ENCODE peak calls at places on chromosome 17, in four cellular contexts. V is skeletal muscle cell; D is activated CD4-positive, alpha-beta T cell treated with anti-CD3 and anti-CD28 coated beads, Interleukin-2, amount 50 U/mL, for 1 hour; X is progenitor cell of endocrine pancreas. G is an unnamed sample.

GRCh38 chr17:37064956-37065355 is 116.2 kb downstream of the AATF start:
- DNase-seq in D (no peak), V (no peak), X (no peak), G (no peak)

GRCh38 chr17:27549251-27549919 is 81.6 kb upstream of the LGALS9 start:
- DNase-seq in X (no peak), D (no peak), V (no peak), G (peak; percentile 62)

GRCh38 chr17:43766413-43767052 is 7.9 kb upstream of the SOST start:
- DNase-seq in V (no peak), X (no peak), D (peak; percentile 58), G (no peak)

GRCh38 chr17:6677158-6677831 is 25.7 kb downstream of the C17orf100 start:
- DNase-seq in X (no peak), V (peak; percentile 43), D (no peak), G (no peak)

GRCh38 chr17:17051791-17052461 is 9.7 kb downstream of the MPRIP start:
- DNase-seq in X (no peak), V (no peak), D (no peak), G (no peak)

GRCh38 chr17:45311762-45312476 is 4.9 kb downstream of the MAP3K14 start:
- DNase-seq in X (no peak), V (no peak), D (peak; percentile 61), G (no peak)

GRCh38 chr17:12549499-12549901 is 116.2 kb upstream of the MYOCD start:
- DNase-seq in V (no peak), D (no peak), X (no peak), G (no peak)

GRCh38 chr17:73412914-73413313 is 101.1 kb upstream of the CDC42EP4 start:
- DNase-seq in V (no peak), D (no peak), X (no peak), G (no peak)

GRCh38 chr17:48236681-48237134 is 129.1 kb downstream of the SNX11 start:
- DNase-seq in X (no peak), D (no peak), V (no peak), G (no peak)

GRCh38 chr17:15238064-15238463 is 27.1 kb downstream of the PMP22 start:
- DNase-seq in X (no peak), V (no peak), D (no peak), G (no peak)

GRCh38 chr17:17741346-17742023 is 60.2 kb downstream of the RAI1 start:
- DNase-seq in X (no peak), D (no peak), V (no peak), G (peak; percentile 78)

GRCh38 chr17:77382356-77382911 is 241.7 kb downstream of the SEC14L1 start:
- DNase-seq in X (no peak), D (peak; percentile 37), V (no peak), G (no peak)

GRCh38 chr17:77326636-77327035 is 185.9 kb downstream of the SEC14L1 start:
- DNase-seq in D (no peak), X (no peak), V (no peak), G (no peak)

GRCh38 chr17:73657473-73658116 is 13.3 kb upstream of the SDK2 start:
- DNase-seq in X (peak; percentile 43), V (no peak), D (peak; percentile 22), G (peak; percentile 89)

GRCh38 chr17:74119049-74119580 is 84.4 kb upstream of the RPL38 start:
- DNase-seq in X (no peak), D (no peak), V (no peak), G (no peak)

GRCh38 chr17:34582185-34582900 is 3.0 kb downstream of the TMEM132E start:
- DNase-seq in D (no peak), V (no peak), X (no peak), G (no peak)

GRCh38 chr17:82204831-82205719 is 7.6 kb downstream of the CCDC57 start:
- DNase-seq in D (no peak), V (peak; percentile 39), X (no peak), G (no peak)

GRCh38 chr17:57485916-57486315 is 229.6 kb downstream of the MSI2 start:
- DNase-seq in X (no peak), D (no peak), V (no peak), G (no peak)

GRCh38 chr17:4492762-4493561 is 5.7 kb upstream of the SPNS2 start:
- DNase-seq in D (no peak), X (peak; percentile 83), V (no peak), G (no peak)